ENCODE peak calls at places on chromosome 17, in four cellular contexts. O, R, L and I are unnamed samples.

GRCh38 chr17:2125013-2125535 is 70.2 kb downstream of the HIC1 start:
- DNase-seq in O (no peak), L (no peak), R (no peak), I (no peak)

GRCh38 chr17:77924757-77925336 is 33.7 kb upstream of the TNRC6C start:
- DNase-seq in L (peak), O (peak), R (no peak), I (no peak)

GRCh38 chr17:42421479-42422332 is 1.4 kb downstream of the CAVIN1 start:
- DNase-seq in O (no peak), R (peak), L (peak), I (peak)

GRCh38 chr17:59329558-59330313 is 1.7 kb upstream of the YPEL2 start:
- DNase-seq in R (peak), O (peak), L (peak), I (peak)

GRCh38 chr17:59572301-59572924 is 7.0 kb downstream of the DHX40 start:
- DNase-seq in L (no peak), R (no peak), O (no peak), I (no peak)

GRCh38 chr17:67353161-67353560 is 13.2 kb downstream of the PSMD12 start:
- DNase-seq in O (no peak), R (no peak), L (no peak), I (no peak)

GRCh38 chr17:72715906-72716572 is 376.4 kb downstream of the SLC39A11 start:
- DNase-seq in O (peak), R (no peak), L (no peak), I (no peak)

GRCh38 chr17:2233441-2233947 is 70.1 kb downstream of the SMG6 start:
- DNase-seq in O (no peak), R (no peak), L (no peak), I (no peak)

GRCh38 chr17:37608369-37609169 is 649 bp downstream of the SYNRG start:
- DNase-seq in O (peak), L (peak), R (peak), I (peak)

GRCh38 chr17:65169691-65170090 is 32.5 kb downstream of the RGS9 start:
- DNase-seq in R (no peak), L (no peak), O (no peak), I (no peak)